ENCODE peak calls at places on chromosomes 4 and X, in nine cellular contexts. W is caudate nucleus; J is tibial nerve; U is ascending aorta; B is CD4-positive, CD25-positive, alpha-beta regulatory T cell; G is RWPE1; Z is lung; A is upper lobe of right lung; R is uterus. P is an unnamed sample.

GRCh38 chr4:55947254-55947882 is 1.4 kb upstream of the CEP135 start:
- DNase-seq in W (no peak), J (no peak), U (no peak), B (no peak), G (no peak), Z (no peak), A (no peak), R (no peak), P (no peak)

GRCh38 chr4:60948008-60948407 is 252.1 kb upstream of the ADGRL3 start:
- DNase-seq in W (no peak), J (no peak), U (no peak), B (no peak), G (peak), Z (no peak), A (no peak), R (no peak), P (no peak)

GRCh38 chr4:37101686-37102085 is 142.9 kb upstream of the NWD2 start:
- DNase-seq in W (no peak), J (no peak), U (no peak), B (no peak), G (no peak), Z (no peak), A (no peak), R (no peak), P (no peak)

GRCh38 chrX:69562904-69563568 is 52.9 kb upstream of the EDA start:
- DNase-seq in W (no peak), J (no peak), U (no peak), B (no peak), G (no peak), Z (no peak), A (no peak), R (no peak), P (no peak)

GRCh38 chr4:141763373-141763772 is 127.0 kb downstream of the IL15 start:
- DNase-seq in W (no peak), J (no peak), U (no peak), B (no peak), G (no peak), Z (no peak), A (no peak), R (no peak), P (no peak)

GRCh38 chrX:112760697-112761096 is 79.9 kb downstream of the AMOT start:
- DNase-seq in W (no peak), J (no peak), U (no peak), B (no peak), G (no peak), Z (no peak), A (no peak), R (no peak), P (no peak)

GRCh38 chr4:140049924-140050681 is 103.9 kb downstream of the MAML3 start:
- DNase-seq in W (no peak), J (no peak), U (no peak), B (no peak), G (no peak), Z (no peak), A (no peak), R (no peak), P (no peak)

GRCh38 chr4:80362578-80363181 is 27.1 kb downstream of the CFAP299 start:
- DNase-seq in W (no peak), J (no peak), U (no peak), B (peak), G (peak), Z (no peak), A (peak), R (no peak), P (peak)

GRCh38 chrX:3178329-3178728 is 137.1 kb downstream of the ARSF start:
- DNase-seq in W (no peak), J (no peak), U (no peak), B (no peak), G (no peak), Z (no peak), A (no peak), R (no peak), P (no peak)

GRCh38 chr4:2298548-2298991 is 36.7 kb upstream of the MXD4 start:
- DNase-seq in W (no peak), J (no peak), U (no peak), B (no peak), G (no peak), Z (no peak), A (no peak), R (no peak), P (no peak)

GRCh38 chr4:83629945-83630684 is 94.2 kb downstream of the GPAT3 start:
- DNase-seq in W (no peak), J (peak), U (no peak), B (no peak), G (peak), Z (peak), A (no peak), R (peak), P (no peak)

GRCh38 chr4:165654556-165654955 is 218.5 kb upstream of the TLL1 start:
- DNase-seq in W (no peak), J (no peak), U (no peak), B (no peak), G (no peak), Z (no peak), A (no peak), R (no peak), P (no peak)

GRCh38 chrX:20128678-20129077 is 12.0 kb upstream of the MAP7D2 start:
- DNase-seq in W (no peak), J (no peak), U (no peak), B (no peak), G (no peak), Z (no peak), A (no peak), R (no peak), P (no peak)

GRCh38 chr4:103197765-103198110 is 405 bp downstream of the CENPE start:
- DNase-seq in W (no peak), J (no peak), U (no peak), B (no peak), G (no peak), Z (no peak), A (no peak), R (no peak), P (no peak)

GRCh38 chr4:123248260-123248659 is 148.3 kb upstream of the SPRY1 start:
- DNase-seq in W (no peak), J (no peak), U (no peak), B (no peak), G (no peak), Z (no peak), A (no peak), R (no peak), P (no peak)

GRCh38 chr4:65046496-65047101 is 623.7 kb downstream of the EPHA5 start:
- DNase-seq in W (no peak), J (no peak), U (no peak), B (no peak), G (peak), Z (no peak), A (no peak), R (peak), P (no peak)

GRCh38 chr4:155207534-155208257 is 740 bp upstream of the NPY2R start:
- DNase-seq in W (no peak), J (no peak), U (no peak), B (no peak), G (no peak), Z (no peak), A (no peak), R (no peak), P (no peak)

GRCh38 chrX:154019061-154019621 is 561 bp downstream of the IRAK1 start:
- DNase-seq in W (no peak), J (no peak), U (no peak), B (no peak), G (no peak), Z (no peak), A (peak), R (no peak), P (no peak)

GRCh38 chrX:77436271-77436670 is 10.9 kb upstream of the FGF16 start:
- DNase-seq in W (no peak), J (no peak), U (no peak), B (no peak), G (no peak), Z (no peak), A (no peak), R (no peak), P (no peak)

GRCh38 chr4:2448589-2448988 is 20.3 kb upstream of the RNF4 start:
- DNase-seq in W (no peak), J (no peak), U (no peak), B (no peak), G (no peak), Z (no peak), A (peak), R (no peak), P (no peak)

GRCh38 chr4:108821056-108821925 is 58.4 kb upstream of the ETNPPL start:
- DNase-seq in W (no peak), J (no peak), U (no peak), B (no peak), G (no peak), Z (no peak), A (no peak), R (no peak), P (no peak)

GRCh38 chr4:157172011-157172410 is 48.5 kb upstream of the GRIA2 start:
- DNase-seq in W (no peak), J (no peak), U (no peak), B (no peak), G (peak), Z (no peak), A (no peak), R (no peak), P (no peak)

GRCh38 chr4:109730294-109731051 is 603 bp upstream of the PLA2G12A start:
- DNase-seq in W (peak), J (no peak), U (peak), B (no peak), G (peak), Z (peak), A (peak), R (no peak), P (no peak)

GRCh38 chr4:128060130-128060619 is 937 bp upstream of the LARP1B start:
- DNase-seq in W (no peak), J (no peak), U (no peak), B (no peak), G (no peak), Z (no peak), A (no peak), R (no peak), P (no peak)

GRCh38 chrX:153828308-153828707 is 2.0 kb downstream of the PDZD4 start:
- DNase-seq in W (no peak), J (no peak), U (no peak), B (no peak), G (no peak), Z (no peak), A (no peak), R (peak), P (no peak)

GRCh38 chr4:22500831-22501714 is 14.8 kb downstream of the ADGRA3 start:
- DNase-seq in W (no peak), J (no peak), U (no peak), B (no peak), G (peak), Z (no peak), A (no peak), R (no peak), P (no peak)

GRCh38 chr4:187251896-187252295 is 528.2 kb upstream of the FAT1 start:
- DNase-seq in W (no peak), J (no peak), U (no peak), B (no peak), G (no peak), Z (no peak), A (no peak), R (no peak), P (no peak)

GRCh38 chrX:106874075-106874474 is 29.1 kb downstream of the RIPPLY1 start:
- DNase-seq in W (no peak), J (no peak), U (no peak), B (peak), G (peak), Z (no peak), A (no peak), R (no peak), P (no peak)

GRCh38 chrX:132609449-132609848 is 120.6 kb upstream of the MBNL3 start:
- DNase-seq in W (no peak), J (no peak), U (no peak), B (no peak), G (no peak), Z (no peak), A (no peak), R (no peak), P (no peak)

GRCh38 chrX:40300286-40300890 is 202.6 kb upstream of the BCOR start:
- DNase-seq in W (no peak), J (no peak), U (no peak), B (no peak), G (no peak), Z (no peak), A (no peak), R (no peak), P (no peak)

GRCh38 chr4:81970454-81970853 is 403.3 kb downstream of the HNRNPD start:
- DNase-seq in W (no peak), J (no peak), U (no peak), B (no peak), G (no peak), Z (no peak), A (no peak), R (no peak), P (no peak)

GRCh38 chr4:108637856-108638255 is 12.5 kb upstream of the OSTC start:
- DNase-seq in W (no peak), J (no peak), U (no peak), B (no peak), G (no peak), Z (no peak), A (no peak), R (no peak), P (no peak)

GRCh38 chr4:93649828-93650227 is 178.7 kb upstream of the ATOH1 start:
- DNase-seq in W (no peak), J (no peak), U (no peak), B (no peak), G (no peak), Z (no peak), A (no peak), R (no peak), P (no peak)

GRCh38 chr4:38386654-38387188 is 277.3 kb upstream of the KLF3 start:
- DNase-seq in W (no peak), J (no peak), U (no peak), B (no peak), G (no peak), Z (no peak), A (no peak), R (no peak), P (no peak)

GRCh38 chrX:111168314-111168713 is 72.3 kb downstream of the PAK3 start:
- DNase-seq in W (no peak), J (no peak), U (no peak), B (no peak), G (no peak), Z (no peak), A (no peak), R (no peak), P (no peak)

GRCh38 chr4:90184560-90184959 is 57.4 kb downstream of the CCSER1 start:
- DNase-seq in W (no peak), J (no peak), U (no peak), B (no peak), G (no peak), Z (no peak), A (no peak), R (no peak), P (no peak)

GRCh38 chrX:135489542-135489941 is 30.9 kb upstream of the INTS6L start:
- DNase-seq in W (no peak), J (no peak), U (no peak), B (no peak), G (no peak), Z (no peak), A (no peak), R (no peak), P (no peak)

GRCh38 chrX:134254511-134254910 is 17.5 kb downstream of the CCDC160 start:
- DNase-seq in W (no peak), J (no peak), U (no peak), B (no peak), G (no peak), Z (no peak), A (no peak), R (no peak), P (no peak)

GRCh38 chrX:134525086-134525792 is 65.3 kb downstream of the HPRT1 start:
- DNase-seq in W (no peak), J (no peak), U (no peak), B (no peak), G (no peak), Z (no peak), A (no peak), R (no peak), P (no peak)

GRCh38 chrX:19867411-19867732 is 20.0 kb downstream of the SH3KBP1 start:
- DNase-seq in W (no peak), J (peak), U (no peak), B (no peak), G (no peak), Z (no peak), A (no peak), R (no peak), P (no peak)

DNA sequence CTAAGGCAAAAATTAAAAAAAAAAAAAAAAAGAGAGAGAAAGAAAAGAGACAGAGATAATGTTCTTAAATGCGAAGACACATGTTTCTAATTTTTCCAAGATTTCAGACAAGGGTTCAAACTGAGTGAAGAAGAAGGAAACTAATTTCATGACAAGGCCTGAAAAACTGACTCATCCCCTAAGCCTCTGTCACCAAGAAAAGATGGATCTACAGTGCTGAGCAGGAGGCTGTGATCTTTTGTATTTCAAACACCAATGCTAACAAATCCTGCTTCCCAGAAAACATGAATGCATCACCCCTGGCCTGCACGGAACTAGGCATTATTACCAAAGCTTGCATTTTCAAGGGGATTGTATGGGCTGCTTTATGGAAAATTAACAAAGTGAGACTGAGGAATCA is 75.2 kb downstream of the PPARGC1A start:
- DNase-seq in W (no peak), J (no peak), U (no peak), B (no peak), G (no peak), Z (no peak), A (no peak), R (no peak), P (no peak)
- H3K27ac ChIP-seq in W (no peak), J (no peak), U (no peak), B (no peak), G (no peak), Z (no peak), A (no peak), R (no peak), P (no peak)

DNA sequence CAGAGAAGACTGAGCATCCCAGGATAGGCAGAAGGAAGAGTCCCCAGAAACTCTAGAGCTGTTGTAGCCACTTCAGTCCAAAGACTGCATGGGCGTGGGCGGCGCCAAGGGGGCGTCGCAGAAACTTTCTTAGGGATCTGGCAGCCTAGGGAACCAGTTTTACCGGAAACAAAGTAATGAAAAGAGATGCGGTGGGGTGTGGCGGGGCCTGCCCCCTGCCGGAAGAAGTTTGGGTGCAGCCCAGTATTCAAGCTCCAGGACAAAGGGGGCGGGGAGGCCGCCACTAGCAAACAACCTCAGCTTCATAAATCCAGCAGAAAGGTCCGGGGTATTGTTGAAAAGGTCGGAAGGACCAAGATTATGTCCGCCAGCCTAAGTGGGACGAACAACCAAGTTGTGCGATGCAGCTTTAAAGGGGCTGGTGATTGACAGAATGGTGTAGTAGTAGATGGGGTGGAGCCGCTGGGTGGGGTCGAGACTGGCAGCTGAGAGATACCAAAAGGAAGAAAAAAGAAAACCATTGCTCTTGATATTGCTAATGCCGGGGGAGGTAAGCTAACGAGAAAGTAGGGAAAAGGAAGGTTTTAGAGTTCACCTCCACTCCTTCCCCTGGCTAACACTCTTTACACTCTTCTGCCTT is 190.5 kb downstream of the RRAGB start:
- DNase-seq in W (no peak), J (peak), U (no peak), B (peak), G (peak), Z (peak), A (peak), R (peak), P (peak)
- H3K27ac ChIP-seq in W (no peak), J (peak), U (peak), B (peak), G (peak), Z (peak), A (peak), R (peak), P (peak)

GRCh38 chr4:48343035-48343434 is 1.7 kb downstream of the SLAIN2 start:
- DNase-seq in W (no peak), J (no peak), U (no peak), B (no peak), G (no peak), Z (no peak), A (no peak), R (no peak), P (no peak)
- H3K27ac ChIP-seq in W (no peak), J (peak), U (no peak), B (peak), G (no peak), Z (no peak), A (no peak), R (peak), P (no peak)

GRCh38 chr4:75777589-75777988 is 53.2 kb downstream of the USO1 start:
- DNase-seq in W (no peak), J (no peak), U (no peak), B (no peak), G (no peak), Z (no peak), A (no peak), R (no peak), P (no peak)
- H3K27ac ChIP-seq in W (no peak), J (no peak), U (no peak), B (no peak), G (no peak), Z (no peak), A (no peak), R (no peak), P (no peak)

DNA sequence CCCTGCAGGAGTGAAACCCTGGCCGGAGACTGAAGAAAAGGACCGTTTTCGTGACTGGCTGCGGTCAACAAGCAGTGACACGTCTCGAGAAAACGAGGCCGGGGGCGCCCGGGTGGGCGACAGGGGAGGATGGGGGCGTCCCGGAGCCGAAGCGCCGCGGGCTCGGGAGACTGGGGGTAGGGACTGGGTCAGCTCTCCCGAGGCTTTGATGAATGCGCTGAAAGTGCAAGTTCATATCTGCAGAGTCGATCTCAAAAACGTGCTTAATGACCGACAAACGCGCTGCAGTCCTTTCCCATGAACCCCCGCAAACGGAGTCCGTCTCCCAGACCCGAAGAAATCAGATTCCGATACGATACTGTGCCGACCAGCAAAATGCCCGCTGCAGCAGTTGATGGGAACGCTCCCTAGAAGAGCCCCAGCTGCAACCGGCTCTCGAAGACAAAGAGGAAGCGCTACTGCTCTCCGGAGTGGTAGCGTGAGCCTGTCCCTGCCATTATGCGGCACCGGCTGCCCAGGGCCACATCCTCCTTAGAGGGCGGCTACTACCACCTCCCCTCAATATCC is 806 bp upstream of the CD99L2 start:
- DNase-seq in W (peak), J (peak), U (no peak), B (peak), G (peak), Z (peak), A (peak), R (peak), P (peak)
- H3K27ac ChIP-seq in W (peak), J (peak), U (peak), B (no peak), G (peak), Z (peak), A (peak), R (peak), P (peak)

GRCh38 chr4:53654300-53654758 is 63.0 kb upstream of the LNX1 start:
- DNase-seq in W (no peak), J (no peak), U (no peak), B (no peak), G (no peak), Z (no peak), A (no peak), R (peak), P (no peak)
- H3K27ac ChIP-seq in W (no peak), J (no peak), U (peak), B (no peak), G (no peak), Z (no peak), A (no peak), R (peak), P (no peak)

GRCh38 chrX:48910926-48911406 is 480 bp downstream of the SLC35A2 start:
- DNase-seq in W (no peak), J (no peak), U (no peak), B (no peak), G (no peak), Z (no peak), A (no peak), R (no peak), P (no peak)
- H3K27ac ChIP-seq in W (no peak), J (peak), U (peak), B (peak), G (peak), Z (peak), A (peak), R (peak), P (peak)

DNA sequence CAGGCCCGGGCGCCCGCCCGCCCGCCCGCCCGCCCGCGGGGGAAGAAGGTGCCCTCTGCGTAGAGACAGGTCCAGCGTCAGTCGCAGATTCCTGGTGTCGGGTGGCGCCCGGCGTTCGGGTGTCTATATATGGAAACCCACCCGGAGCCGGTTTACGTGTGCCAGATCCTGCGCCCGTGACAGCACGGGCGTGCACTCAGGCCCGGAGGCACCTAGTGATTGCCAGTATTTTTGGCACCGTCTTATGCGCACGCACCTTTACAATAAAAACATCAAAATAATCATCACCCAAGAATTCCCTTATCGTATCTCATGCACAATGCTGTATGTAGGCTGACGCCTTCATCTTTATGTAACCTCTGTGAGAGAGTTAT is 517 bp downstream of the SLC25A4 start:
- DNase-seq in W (no peak), J (no peak), U (peak), B (no peak), G (peak), Z (no peak), A (peak), R (peak), P (peak)
- H3K27ac ChIP-seq in W (peak), J (peak), U (peak), B (no peak), G (peak), Z (peak), A (no peak), R (peak), P (peak)

P was measured in substantia nigra.